ENCODE peak calls at places on chromosomes 2 and 18, in six cellular contexts. C, J, S, I, N and H are unnamed samples.
A peak's percentile ranks its signal among the peaks of the same experiment; 100 is the strongest.

GRCh38 chr18:43031169-43031568 is 84.3 kb downstream of the RIT2 start:
- DNase-seq in I (peak; percentile 7), J (no peak), C (no peak), N (no peak), S (no peak), H (no peak)

GRCh38 chr18:66724664-66725356 is 120.9 kb upstream of the CDH19 start:
- DNase-seq in N (no peak), I (no peak), J (no peak), S (no peak), C (no peak), H (no peak)

GRCh38 chr2:216739035-216739434 is 43.7 kb upstream of the IGFBP5 start:
- DNase-seq in N (no peak), C (no peak), J (no peak), S (no peak), I (no peak), H (no peak)

GRCh38 chr2:172693037-172693436 is 42.6 kb upstream of the RAPGEF4 start:
- DNase-seq in I (no peak), N (peak; percentile 35), S (no peak), C (no peak), J (peak; percentile 99), H (peak; percentile 98)

GRCh38 chr2:36485521-36485920 is 112.4 kb downstream of the FEZ2 start:
- DNase-seq in J (peak; percentile 94), C (no peak), N (no peak), I (no peak), S (no peak), H (peak; percentile 54)

GRCh38 chr2:232882085-232882484 is 12.0 kb downstream of the SNORC start:
- DNase-seq in C (no peak), N (no peak), S (no peak), J (no peak), I (no peak), H (no peak)

GRCh38 chr2:205280630-205281225 is 401.6 kb upstream of the NRP2 start:
- DNase-seq in S (no peak), C (no peak), I (no peak), N (no peak), J (no peak), H (no peak)

GRCh38 chr2:36831185-36831584 is 134.7 kb downstream of the VIT start:
- DNase-seq in I (no peak), C (no peak), S (no peak), J (no peak), N (no peak), H (no peak)

GRCh38 chr18:79260023-79260422 is 135.7 kb upstream of the NFATC1 start:
- DNase-seq in N (no peak), J (no peak), S (no peak), C (no peak), I (no peak), H (no peak)

GRCh38 chr18:13219576-13219975 is 1.0 kb downstream of the LDLRAD4 start:
- DNase-seq in S (no peak), J (no peak), C (no peak), N (no peak), I (no peak), H (no peak)

GRCh38 chr2:221779614-221780067 is 207.5 kb upstream of the EPHA4 start:
- DNase-seq in N (no peak), J (peak; percentile 81), C (no peak), I (no peak), S (no peak), H (peak; percentile 15)

GRCh38 chr2:125615438-125615837 is 1040.5 kb upstream of the GYPC start:
- DNase-seq in J (no peak), C (no peak), I (no peak), N (no peak), S (no peak), H (no peak)

GRCh38 chr2:38581193-38582147 is 21.3 kb downstream of the HNRNPLL start:
- DNase-seq in J (peak; percentile 82), N (peak; percentile 91), C (no peak), I (peak; percentile 84), S (peak; percentile 51), H (peak; percentile 82)

GRCh38 chr18:74546751-74547530 is 12.6 kb downstream of the CNDP1 start:
- DNase-seq in S (no peak), N (peak; percentile 7), I (no peak), J (peak; percentile 29), C (no peak), H (peak; percentile 22)

GRCh38 chr18:61817086-61817485 is 75.7 kb downstream of the RNF152 start:
- DNase-seq in J (peak; percentile 45), S (no peak), I (no peak), C (no peak), N (peak; percentile 12), H (peak; percentile 19)

GRCh38 chr2:32009479-32010256 is 1.1 kb downstream of the MEMO1 start:
- DNase-seq in I (peak; percentile 53), C (peak; percentile 57), S (peak; percentile 4), N (peak; percentile 38), J (no peak), H (peak; percentile 43)

GRCh38 chr2:20618886-20619521 is 31.9 kb downstream of the HS1BP3 start:
- DNase-seq in C (no peak), N (no peak), J (no peak), I (no peak), S (no peak), H (no peak)

GRCh38 chr18:78006006-78006802 is 756.6 kb downstream of the GALR1 start:
- DNase-seq in J (no peak), C (no peak), I (peak; percentile 14), N (no peak), S (no peak), H (no peak)

GRCh38 chr18:3449702-3450357 is at the start of gene TGIF1:
- DNase-seq in S (peak; percentile 79), N (peak; percentile 83), C (peak; percentile 82), I (peak; percentile 95), J (peak; percentile 77), H (peak; percentile 86)

GRCh38 chr18:79588636-79589481 is 90.7 kb upstream of the CTDP1 start:
- DNase-seq in C (peak; percentile 59), J (peak; percentile 87), S (peak; percentile 41), I (peak; percentile 39), N (peak; percentile 20), H (peak; percentile 82)

GRCh38 chr2:43452318-43452731 is 143.5 kb downstream of the THADA start:
- DNase-seq in I (no peak), J (no peak), S (no peak), N (no peak), C (no peak), H (no peak)

GRCh38 chr2:142853912-142854311 is 23.6 kb upstream of the KYNU start:
- DNase-seq in C (no peak), S (no peak), I (peak; percentile 27), J (no peak), N (peak; percentile 20), H (no peak)

GRCh38 chr18:66410692-66411091 is 193.2 kb downstream of the CDH19 start:
- DNase-seq in S (no peak), N (no peak), C (no peak), J (no peak), I (no peak), H (no peak)

GRCh38 chr2:68185541-68186164 is 28.0 kb downstream of the PNO1 start:
- DNase-seq in C (peak; percentile 80), I (peak; percentile 82), J (peak; percentile 34), S (peak; percentile 51), N (peak; percentile 76), H (peak; percentile 41)

GRCh38 chr2:151665959-151666358 is 68.3 kb downstream of the NEB start:
- DNase-seq in S (no peak), N (peak; percentile 26), C (no peak), I (peak; percentile 16), J (no peak), H (no peak)
- H3K36me3 ChIP-seq in S (no peaks in the 10 kb centered on the region), N (no peaks in the 10 kb centered on the region), C (no peaks in the 10 kb centered on the region), I (no peaks in the 10 kb centered on the region), J (no peaks in the 10 kb centered on the region), H (no peaks in the 10 kb centered on the region)

DNA sequence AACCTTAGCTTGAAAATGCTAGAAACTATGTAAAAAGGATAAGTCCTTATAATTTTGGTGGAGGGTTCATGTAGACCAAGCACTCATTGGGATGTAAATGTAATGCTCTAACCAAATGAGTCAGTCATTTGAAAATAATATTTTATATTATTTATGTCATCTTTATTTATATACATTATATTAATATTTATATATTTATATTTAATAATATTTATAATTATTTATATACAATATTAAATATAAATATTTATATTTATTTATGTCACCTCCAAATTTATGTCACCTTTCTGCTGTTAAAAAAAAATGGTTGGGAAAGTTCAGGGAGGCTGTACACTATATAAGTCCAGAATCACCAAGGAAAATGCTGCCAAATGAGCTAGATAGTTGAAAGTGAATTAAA is 254.3 kb downstream of the FIGN start:
- DNase-seq in I (no peak), S (no peak), C (no peak), J (no peak), N (no peak), H (no peak)
- H3K18ac ChIP-seq in I (no peak overlapping the region), S (no peak overlapping the region), C (no peak overlapping the region), J (no peak overlapping the region), N (no peak overlapping the region), H (no peak overlapping the region)

DNA sequence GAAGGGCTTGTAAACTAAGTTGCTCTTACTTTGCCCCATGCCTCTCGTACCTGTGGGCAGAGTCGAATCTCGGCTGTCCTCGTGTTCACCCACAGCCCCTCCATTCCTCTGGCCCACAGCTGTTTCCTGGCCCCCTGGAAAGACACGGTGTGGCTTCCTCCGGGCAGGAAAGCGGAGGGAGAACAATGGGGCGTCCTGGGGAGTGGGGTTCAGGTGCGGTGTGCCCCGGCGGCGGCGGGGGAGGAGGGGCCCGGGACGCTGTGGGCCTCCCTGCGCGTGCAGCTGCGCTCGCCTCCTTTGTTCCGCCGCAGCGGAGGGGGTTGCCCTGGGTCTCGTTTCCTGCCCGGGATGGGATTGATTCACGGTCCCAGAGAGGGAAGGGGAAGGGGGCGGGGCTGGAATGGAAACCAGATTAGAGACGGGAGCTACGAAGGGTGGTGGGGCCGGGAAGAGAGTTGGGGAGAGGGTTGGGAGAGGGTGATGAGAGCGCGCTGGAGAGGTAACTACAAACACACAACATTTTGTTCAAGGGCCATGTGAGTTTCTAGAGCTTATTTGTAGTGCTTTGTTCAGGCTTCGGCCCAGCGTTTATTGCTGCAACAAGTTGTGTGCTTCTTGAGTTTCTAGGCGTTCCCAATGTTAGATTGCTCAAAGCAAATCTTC is 796 bp downstream of the MYO1B start:
- DNase-seq in N (peak; percentile 49), S (peak; percentile 77), I (peak; percentile 96), C (peak; percentile 91), J (peak; percentile 75), H (peak; percentile 85)
- H2BK5ac ChIP-seq in N (peak overlapping the region; percentile 79), S (peak overlapping the region; percentile 80), I (peak overlapping the region; percentile 85), C (peak overlapping the region; percentile 93), J (peak overlapping the region; percentile 89), H (peak overlapping the region; percentile 68)

DNA sequence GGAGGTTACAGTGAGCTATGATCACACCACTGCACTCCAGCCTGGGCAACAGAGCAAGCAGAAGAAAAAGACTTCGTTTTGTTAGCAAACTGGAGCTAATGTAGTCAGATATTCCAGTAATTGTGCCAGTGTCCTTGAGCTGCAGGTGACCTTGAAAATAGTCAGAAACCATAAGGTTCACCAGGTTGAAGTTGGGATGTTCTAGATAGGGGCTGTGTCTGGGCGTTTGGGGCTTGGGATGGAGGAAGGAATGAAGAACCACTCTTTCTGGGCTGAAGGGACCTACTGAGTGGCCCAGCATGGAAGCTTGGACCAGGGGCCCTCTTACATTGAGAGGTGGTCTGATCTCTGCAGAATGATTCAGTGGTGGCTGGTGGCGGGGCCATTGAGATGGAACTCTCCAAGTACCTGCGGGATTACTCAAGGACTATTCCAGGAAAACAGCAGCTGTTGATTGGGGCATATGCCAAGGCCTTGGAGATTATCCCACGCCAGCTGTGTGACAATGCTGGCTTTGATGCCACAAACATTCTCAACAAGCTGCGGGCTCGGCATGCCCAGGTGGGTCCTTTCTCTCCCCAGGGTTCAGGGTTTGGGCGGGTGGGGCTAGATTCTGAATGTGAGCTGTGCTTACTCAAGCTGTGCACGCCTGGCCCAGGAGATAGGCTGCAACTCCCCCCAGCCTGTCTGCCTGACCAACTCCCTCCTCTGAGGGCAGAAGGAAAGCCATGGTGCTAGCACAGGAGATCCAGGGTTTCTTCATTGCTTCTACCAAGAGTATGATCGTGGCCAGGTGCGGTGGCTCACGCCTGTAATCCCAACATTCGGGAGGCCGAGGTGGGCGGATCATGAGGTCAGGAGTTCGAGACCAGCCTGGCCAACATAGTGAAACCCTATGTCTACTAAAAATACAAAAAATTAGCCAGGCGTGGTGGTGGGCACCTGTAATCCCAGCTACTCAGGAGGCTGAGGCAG is 17.1 kb downstream of the CCT7 start:
- DNase-seq in S (no peak), I (no peak), C (no peak), N (no peak), J (no peak), H (no peak)
- H3K36me3 ChIP-seq in S (peaks cover 59% of the 10 kb centered on the region), I (peaks cover 39% of the 10 kb centered on the region), C (peaks cover 48% of the 10 kb centered on the region), N (peaks cover 76% of the 10 kb centered on the region), J (peaks cover 65% of the 10 kb centered on the region), H (peaks cover 91% of the 10 kb centered on the region)